ENCODE peak calls at places on chromosomes 3 and 15, in nine cellular contexts. One of them, this sample, is unnamed.

GRCh38 chr15:49032601-49033145 is 13.6 kb downstream of the SECISBP2L start:
- DNase-seq in MM.1S: no peak
- DNase-seq in CD8-positive, alpha-beta T cell: no peak
- DNase-seq in fibroblast of lung: peak
- DNase-seq in GM20000: no peak
- DNase-seq in WERI-Rb-1: no peak
- DNase-seq in fibroblast of the aortic adventitia: no peak
- DNase-seq in bronchial epithelial cell: no peak
- DNase-seq in dorsolateral prefrontal cortex: no peak
- DNase-seq in this sample: no peak

GRCh38 chr15:69375151-69375790 is 38.9 kb upstream of the KIF23 start:
- DNase-seq in GM20000: no peak
- DNase-seq in WERI-Rb-1: no peak
- DNase-seq in dorsolateral prefrontal cortex: no peak
- DNase-seq in fibroblast of lung: no peak
- DNase-seq in MM.1S: no peak
- DNase-seq in fibroblast of the aortic adventitia: no peak
- DNase-seq in bronchial epithelial cell: no peak
- DNase-seq in CD8-positive, alpha-beta T cell: no peak
- DNase-seq in this sample: no peak

GRCh38 chr3:71542548-71543370 is 40.8 kb downstream of the FOXP1 start:
- DNase-seq in fibroblast of the aortic adventitia: peak
- DNase-seq in bronchial epithelial cell: peak
- DNase-seq in dorsolateral prefrontal cortex: peak
- DNase-seq in GM20000: no peak
- DNase-seq in MM.1S: no peak
- DNase-seq in CD8-positive, alpha-beta T cell: no peak
- DNase-seq in WERI-Rb-1: no peak
- DNase-seq in fibroblast of lung: peak
- DNase-seq in this sample: peak

GRCh38 chr3:138079901-138080300 is 35.5 kb downstream of the DZIP1L start:
- DNase-seq in WERI-Rb-1: no peak
- DNase-seq in fibroblast of lung: no peak
- DNase-seq in bronchial epithelial cell: no peak
- DNase-seq in dorsolateral prefrontal cortex: no peak
- DNase-seq in CD8-positive, alpha-beta T cell: no peak
- DNase-seq in fibroblast of the aortic adventitia: no peak
- DNase-seq in MM.1S: no peak
- DNase-seq in GM20000: no peak
- DNase-seq in this sample: no peak

GRCh38 chr15:85047271-85047948 is 65.8 kb downstream of the PDE8A start:
- DNase-seq in bronchial epithelial cell: peak
- DNase-seq in GM20000: peak
- DNase-seq in CD8-positive, alpha-beta T cell: no peak
- DNase-seq in fibroblast of lung: peak
- DNase-seq in dorsolateral prefrontal cortex: no peak
- DNase-seq in WERI-Rb-1: peak
- DNase-seq in fibroblast of the aortic adventitia: peak
- DNase-seq in MM.1S: no peak
- DNase-seq in this sample: no peak

GRCh38 chr15:73078722-73079121 is 26.5 kb downstream of the NEO1 start:
- DNase-seq in dorsolateral prefrontal cortex: no peak
- DNase-seq in WERI-Rb-1: no peak
- DNase-seq in fibroblast of lung: peak
- DNase-seq in CD8-positive, alpha-beta T cell: no peak
- DNase-seq in GM20000: no peak
- DNase-seq in MM.1S: no peak
- DNase-seq in fibroblast of the aortic adventitia: peak
- DNase-seq in bronchial epithelial cell: peak
- DNase-seq in this sample: no peak

GRCh38 chr3:30639937-30640336 is 33.5 kb downstream of the TGFBR2 start:
- DNase-seq in CD8-positive, alpha-beta T cell: no peak
- DNase-seq in bronchial epithelial cell: no peak
- DNase-seq in WERI-Rb-1: no peak
- DNase-seq in MM.1S: no peak
- DNase-seq in fibroblast of lung: no peak
- DNase-seq in fibroblast of the aortic adventitia: no peak
- DNase-seq in GM20000: peak
- DNase-seq in dorsolateral prefrontal cortex: no peak
- DNase-seq in this sample: no peak

GRCh38 chr15:85026304-85027032 is 44.8 kb downstream of the PDE8A start:
- DNase-seq in bronchial epithelial cell: no peak
- DNase-seq in GM20000: no peak
- DNase-seq in dorsolateral prefrontal cortex: no peak
- DNase-seq in fibroblast of lung: peak
- DNase-seq in CD8-positive, alpha-beta T cell: no peak
- DNase-seq in fibroblast of the aortic adventitia: no peak
- DNase-seq in WERI-Rb-1: no peak
- DNase-seq in MM.1S: no peak
- DNase-seq in this sample: no peak

GRCh38 chr15:69666921-69667811 is 214.5 kb downstream of the RPLP1 start:
- DNase-seq in GM20000: peak
- DNase-seq in fibroblast of lung: no peak
- DNase-seq in CD8-positive, alpha-beta T cell: no peak
- DNase-seq in WERI-Rb-1: no peak
- DNase-seq in dorsolateral prefrontal cortex: peak
- DNase-seq in bronchial epithelial cell: no peak
- DNase-seq in fibroblast of the aortic adventitia: no peak
- DNase-seq in MM.1S: peak
- DNase-seq in this sample: no peak

GRCh38 chr3:23567917-23568316 is 237.8 kb upstream of the UBE2E1 start:
- DNase-seq in fibroblast of lung: peak
- DNase-seq in CD8-positive, alpha-beta T cell: no peak
- DNase-seq in bronchial epithelial cell: peak
- DNase-seq in WERI-Rb-1: no peak
- DNase-seq in dorsolateral prefrontal cortex: no peak
- DNase-seq in fibroblast of the aortic adventitia: peak
- DNase-seq in MM.1S: peak
- DNase-seq in GM20000: no peak
- DNase-seq in this sample: no peak

GRCh38 chr3:184134746-184135148 is 411 bp upstream of the EIF2B5 start:
- DNase-seq in CD8-positive, alpha-beta T cell: no peak
- DNase-seq in fibroblast of lung: no peak
- DNase-seq in GM20000: no peak
- DNase-seq in MM.1S: no peak
- DNase-seq in dorsolateral prefrontal cortex: peak
- DNase-seq in fibroblast of the aortic adventitia: no peak
- DNase-seq in bronchial epithelial cell: no peak
- DNase-seq in WERI-Rb-1: no peak
- DNase-seq in this sample: no peak

GRCh38 chr3:184132947-184133346 is 2.2 kb upstream of the EIF2B5 start:
- DNase-seq in WERI-Rb-1: no peak
- DNase-seq in CD8-positive, alpha-beta T cell: no peak
- DNase-seq in bronchial epithelial cell: no peak
- DNase-seq in fibroblast of the aortic adventitia: no peak
- DNase-seq in dorsolateral prefrontal cortex: no peak
- DNase-seq in fibroblast of lung: no peak
- DNase-seq in GM20000: no peak
- DNase-seq in MM.1S: no peak
- DNase-seq in this sample: no peak

GRCh38 chr3:184126006-184126405 is 9.2 kb upstream of the EIF2B5 start:
- DNase-seq in fibroblast of the aortic adventitia: peak
- DNase-seq in GM20000: no peak
- DNase-seq in fibroblast of lung: no peak
- DNase-seq in bronchial epithelial cell: no peak
- DNase-seq in dorsolateral prefrontal cortex: no peak
- DNase-seq in WERI-Rb-1: no peak
- DNase-seq in CD8-positive, alpha-beta T cell: no peak
- DNase-seq in MM.1S: no peak
- DNase-seq in this sample: no peak

GRCh38 chr3:184133840-184134745 is 1.1 kb upstream of the EIF2B5 start:
- DNase-seq in bronchial epithelial cell: peak
- DNase-seq in WERI-Rb-1: peak
- DNase-seq in MM.1S: peak
- DNase-seq in CD8-positive, alpha-beta T cell: no peak
- DNase-seq in GM20000: peak
- DNase-seq in dorsolateral prefrontal cortex: peak
- DNase-seq in fibroblast of the aortic adventitia: peak
- DNase-seq in fibroblast of lung: peak
- DNase-seq in this sample: peak

GRCh38 chr3:184129012-184129411 is 6.1 kb upstream of the EIF2B5 start:
- DNase-seq in CD8-positive, alpha-beta T cell: no peak
- DNase-seq in MM.1S: peak
- DNase-seq in bronchial epithelial cell: peak
- DNase-seq in GM20000: peak
- DNase-seq in dorsolateral prefrontal cortex: no peak
- DNase-seq in fibroblast of the aortic adventitia: peak
- DNase-seq in WERI-Rb-1: peak
- DNase-seq in fibroblast of lung: peak
- DNase-seq in this sample: no peak
- TF ChIP-seq CTCF in CD8-positive, alpha-beta T cell: peak
- TF ChIP-seq CTCF in MM.1S: peak
- TF ChIP-seq CTCF in bronchial epithelial cell: peak
- TF ChIP-seq CTCF in GM20000: peak
- TF ChIP-seq CTCF in dorsolateral prefrontal cortex: no peak
- TF ChIP-seq CTCF in fibroblast of the aortic adventitia: peak
- TF ChIP-seq CTCF in WERI-Rb-1: peak
- TF ChIP-seq CTCF in fibroblast of lung: peak
- TF ChIP-seq CTCF in this sample: peak

DNA sequence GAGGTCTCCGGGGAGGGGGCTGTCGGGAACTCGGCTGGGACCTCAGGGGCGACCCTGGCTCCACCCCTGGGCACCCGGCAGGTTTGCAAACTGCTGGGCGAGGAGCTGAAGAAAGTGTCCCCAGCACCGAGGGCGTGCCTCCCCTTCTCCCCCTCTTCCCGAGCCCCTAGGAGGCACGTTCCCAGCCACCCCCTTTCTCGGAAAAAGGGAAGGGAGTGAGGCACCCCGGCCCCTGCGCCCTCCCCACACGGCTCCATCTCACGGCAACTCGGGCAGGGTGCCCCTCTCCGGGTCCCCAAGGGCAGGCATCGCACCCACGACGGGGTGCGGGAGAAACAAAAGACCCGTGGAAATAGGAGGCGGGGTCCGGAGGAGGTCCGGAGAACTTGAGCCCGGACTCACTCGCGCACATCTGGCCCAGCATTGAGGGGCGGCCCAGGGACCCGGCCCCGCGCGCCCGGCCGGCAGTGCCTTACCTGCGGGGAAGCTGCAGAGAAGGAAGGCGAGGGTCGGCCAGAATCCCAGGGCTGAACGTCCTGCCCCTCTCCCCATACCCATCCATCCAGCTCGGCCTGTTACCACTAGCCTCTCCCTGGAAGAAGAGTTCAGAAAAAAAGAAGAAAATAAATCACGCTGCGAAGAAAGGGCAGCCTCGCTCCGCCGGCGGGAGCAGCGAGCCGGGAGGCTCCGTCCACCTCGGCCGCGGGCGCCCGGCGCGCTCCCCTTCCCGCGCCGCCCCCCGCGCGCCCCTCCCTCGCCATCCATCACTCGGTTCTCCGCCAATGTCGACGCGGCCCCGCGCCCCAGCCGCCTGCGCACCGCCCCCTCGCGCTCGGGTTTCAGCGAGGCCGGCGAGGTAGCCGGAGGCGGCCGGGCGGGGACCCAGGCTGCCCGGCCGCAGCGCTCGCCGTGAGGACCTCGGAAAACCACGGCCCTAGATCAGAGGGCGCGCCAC is 16.3 kb downstream of the RGMA start:
- DNase-seq in GM20000: no peak
- DNase-seq in dorsolateral prefrontal cortex: no peak
- DNase-seq in fibroblast of lung: peak
- DNase-seq in CD8-positive, alpha-beta T cell: no peak
- DNase-seq in bronchial epithelial cell: peak
- DNase-seq in WERI-Rb-1: peak
- DNase-seq in MM.1S: no peak
- DNase-seq in fibroblast of the aortic adventitia: peak
- DNase-seq in this sample: peak
- TF ChIP-seq CTCF in GM20000: no peak
- TF ChIP-seq CTCF in dorsolateral prefrontal cortex: no peak
- TF ChIP-seq CTCF in fibroblast of lung: no peak
- TF ChIP-seq CTCF in CD8-positive, alpha-beta T cell: no peak
- TF ChIP-seq CTCF in bronchial epithelial cell: no peak
- TF ChIP-seq CTCF in WERI-Rb-1: no peak
- TF ChIP-seq CTCF in MM.1S: no peak
- TF ChIP-seq CTCF in fibroblast of the aortic adventitia: no peak
- TF ChIP-seq CTCF in this sample: no peak

DNA sequence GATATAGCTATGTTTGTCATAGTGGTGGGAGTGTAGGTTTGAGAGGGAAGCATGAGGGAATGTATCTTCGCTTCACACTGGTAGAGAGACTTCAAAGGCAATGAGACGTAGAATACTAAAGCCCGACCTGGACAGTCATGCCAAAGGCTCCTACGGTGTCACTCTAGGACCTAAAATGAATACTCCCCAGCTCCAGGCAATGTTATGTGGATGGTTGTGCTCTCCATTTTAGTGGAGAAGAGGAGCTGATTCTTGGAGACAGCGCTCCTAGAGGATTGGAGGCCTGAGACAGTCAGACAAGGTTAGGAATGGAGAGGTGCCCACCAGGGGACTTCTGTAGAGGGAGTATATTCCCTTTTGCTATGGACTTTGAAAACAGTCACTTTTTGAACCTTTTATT is 260.1 kb downstream of the MEX3B start:
- DNase-seq in MM.1S: no peak
- DNase-seq in fibroblast of the aortic adventitia: no peak
- DNase-seq in GM20000: no peak
- DNase-seq in dorsolateral prefrontal cortex: no peak
- DNase-seq in bronchial epithelial cell: no peak
- DNase-seq in WERI-Rb-1: no peak
- DNase-seq in CD8-positive, alpha-beta T cell: no peak
- DNase-seq in fibroblast of lung: no peak
- DNase-seq in this sample: peak
- TF ChIP-seq CTCF in MM.1S: no peak
- TF ChIP-seq CTCF in fibroblast of the aortic adventitia: no peak
- TF ChIP-seq CTCF in GM20000: no peak
- TF ChIP-seq CTCF in dorsolateral prefrontal cortex: no peak
- TF ChIP-seq CTCF in bronchial epithelial cell: no peak
- TF ChIP-seq CTCF in WERI-Rb-1: no peak
- TF ChIP-seq CTCF in CD8-positive, alpha-beta T cell: no peak
- TF ChIP-seq CTCF in fibroblast of lung: no peak
- TF ChIP-seq CTCF in this sample: no peak

DNA sequence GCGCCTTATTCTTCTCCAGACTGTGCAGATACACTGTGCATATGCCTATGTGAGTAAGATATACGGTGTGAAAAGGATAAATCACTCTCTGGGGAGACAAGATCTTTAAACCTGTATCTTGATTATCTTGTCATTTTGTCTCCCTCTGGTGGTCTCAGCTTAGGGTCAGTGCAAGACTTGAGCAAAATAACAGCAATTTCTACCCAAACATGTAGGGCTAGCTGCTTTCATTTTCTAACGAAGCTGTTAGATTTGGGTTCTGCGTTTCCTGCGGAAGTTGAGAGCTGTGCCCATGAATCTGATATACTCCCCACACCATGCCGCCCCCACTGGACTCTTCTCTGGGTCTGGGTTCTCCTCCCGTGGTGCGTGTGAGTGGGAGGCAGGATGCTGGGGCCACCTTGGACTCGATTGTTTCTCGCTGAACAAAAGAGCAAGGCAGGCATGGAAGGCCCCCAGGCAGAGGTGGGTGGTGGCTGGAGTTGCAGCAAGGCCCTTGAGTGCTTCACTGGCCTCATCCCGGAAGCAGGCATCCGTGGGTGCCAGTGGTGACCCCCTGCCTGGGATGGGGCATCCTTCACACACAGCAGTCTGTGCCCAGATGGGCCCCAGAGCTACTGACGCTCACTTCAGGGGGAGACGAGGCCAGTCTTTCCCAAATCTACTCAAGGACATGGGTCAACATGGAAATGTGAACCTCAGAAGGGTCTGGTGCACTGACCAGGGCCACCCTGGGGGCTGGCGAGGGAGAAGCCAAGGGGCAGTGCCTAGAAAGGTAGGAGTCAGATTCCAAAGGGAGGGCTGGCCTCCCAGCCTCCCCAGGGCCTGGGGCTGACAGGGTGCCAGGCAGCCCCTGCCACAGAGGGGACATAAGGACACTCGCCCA is 179.6 kb downstream of the NSMCE3 start:
- DNase-seq in CD8-positive, alpha-beta T cell: peak
- DNase-seq in WERI-Rb-1: no peak
- DNase-seq in dorsolateral prefrontal cortex: no peak
- DNase-seq in bronchial epithelial cell: no peak
- DNase-seq in MM.1S: no peak
- DNase-seq in fibroblast of lung: peak
- DNase-seq in fibroblast of the aortic adventitia: peak
- DNase-seq in GM20000: no peak
- DNase-seq in this sample: no peak
- TF ChIP-seq CTCF in CD8-positive, alpha-beta T cell: no peak
- TF ChIP-seq CTCF in WERI-Rb-1: peak
- TF ChIP-seq CTCF in dorsolateral prefrontal cortex: peak
- TF ChIP-seq CTCF in bronchial epithelial cell: no peak
- TF ChIP-seq CTCF in MM.1S: no peak
- TF ChIP-seq CTCF in fibroblast of lung: no peak
- TF ChIP-seq CTCF in fibroblast of the aortic adventitia: no peak
- TF ChIP-seq CTCF in GM20000: no peak
- TF ChIP-seq CTCF in this sample: peak

This sample was measured in osteocyte.